ENCODE peak calls at places on chromosomes 7 and 10, in ten cellular contexts. One of them, this sample, is unnamed.

GRCh38 chr10:121514141-121514865 is 83.9 kb downstream of the FGFR2 start:
- DNase-seq in chondrocyte: no peak
- DNase-seq in EL: no peak
- DNase-seq in stimulated activated naive CD8-positive, alpha-beta T cell treated with anti-CD3 and anti-CD28 coated beads, Interleukin-15, Interleukin-2, amounts not matched to agents 100 U/mL and 50 U/mL, for 24 hours: no peak
- DNase-seq in T-cell: no peak
- DNase-seq in NCI-H1105: no peak
- DNase-seq in adrenal gland: no peak
- DNase-seq in AG09309: no peak
- DNase-seq in stimulated activated CD8-positive, alpha-beta memory T cell treated with anti-CD3 and anti-CD28 coated beads, Interleukin-4, amount 100 ng/mL, for 1 hour: no peak
- DNase-seq in smooth muscle cell of the brain vasculature: no peak
- DNase-seq in this sample: no peak

GRCh38 chr7:130896051-130896881 is 162.3 kb upstream of the KLF14 start:
- DNase-seq in AG09309: no peak
- DNase-seq in adrenal gland: peak
- DNase-seq in T-cell: no peak
- DNase-seq in smooth muscle cell of the brain vasculature: no peak
- DNase-seq in chondrocyte: no peak
- DNase-seq in stimulated activated naive CD8-positive, alpha-beta T cell treated with anti-CD3 and anti-CD28 coated beads, Interleukin-15, Interleukin-2, amounts not matched to agents 100 U/mL and 50 U/mL, for 24 hours: no peak
- DNase-seq in NCI-H1105: no peak
- DNase-seq in EL: peak
- DNase-seq in stimulated activated CD8-positive, alpha-beta memory T cell treated with anti-CD3 and anti-CD28 coated beads, Interleukin-4, amount 100 ng/mL, for 1 hour: no peak
- DNase-seq in this sample: peak

GRCh38 chr7:84009051-84009450 is 185.5 kb downstream of the SEMA3A start:
- DNase-seq in AG09309: no peak
- DNase-seq in smooth muscle cell of the brain vasculature: no peak
- DNase-seq in T-cell: no peak
- DNase-seq in stimulated activated CD8-positive, alpha-beta memory T cell treated with anti-CD3 and anti-CD28 coated beads, Interleukin-4, amount 100 ng/mL, for 1 hour: no peak
- DNase-seq in adrenal gland: no peak
- DNase-seq in stimulated activated naive CD8-positive, alpha-beta T cell treated with anti-CD3 and anti-CD28 coated beads, Interleukin-15, Interleukin-2, amounts not matched to agents 100 U/mL and 50 U/mL, for 24 hours: no peak
- DNase-seq in EL: peak
- DNase-seq in NCI-H1105: no peak
- DNase-seq in chondrocyte: no peak
- DNase-seq in this sample: peak

GRCh38 chr7:82429408-82429807 is 14.2 kb downstream of the CACNA2D1 start:
- DNase-seq in stimulated activated CD8-positive, alpha-beta memory T cell treated with anti-CD3 and anti-CD28 coated beads, Interleukin-4, amount 100 ng/mL, for 1 hour: no peak
- DNase-seq in EL: peak
- DNase-seq in NCI-H1105: no peak
- DNase-seq in T-cell: no peak
- DNase-seq in AG09309: no peak
- DNase-seq in stimulated activated naive CD8-positive, alpha-beta T cell treated with anti-CD3 and anti-CD28 coated beads, Interleukin-15, Interleukin-2, amounts not matched to agents 100 U/mL and 50 U/mL, for 24 hours: no peak
- DNase-seq in smooth muscle cell of the brain vasculature: no peak
- DNase-seq in adrenal gland: peak
- DNase-seq in chondrocyte: no peak
- DNase-seq in this sample: no peak

GRCh38 chr10:16386855-16387254 is 50.0 kb upstream of the PTER start:
- DNase-seq in EL: no peak
- DNase-seq in NCI-H1105: no peak
- DNase-seq in AG09309: no peak
- DNase-seq in T-cell: no peak
- DNase-seq in stimulated activated naive CD8-positive, alpha-beta T cell treated with anti-CD3 and anti-CD28 coated beads, Interleukin-15, Interleukin-2, amounts not matched to agents 100 U/mL and 50 U/mL, for 24 hours: no peak
- DNase-seq in stimulated activated CD8-positive, alpha-beta memory T cell treated with anti-CD3 and anti-CD28 coated beads, Interleukin-4, amount 100 ng/mL, for 1 hour: no peak
- DNase-seq in smooth muscle cell of the brain vasculature: no peak
- DNase-seq in adrenal gland: no peak
- DNase-seq in chondrocyte: no peak
- DNase-seq in this sample: no peak

GRCh38 chr10:132850896-132851295 is 64.9 kb upstream of the NKX6-2 start:
- DNase-seq in chondrocyte: peak
- DNase-seq in EL: no peak
- DNase-seq in T-cell: no peak
- DNase-seq in NCI-H1105: no peak
- DNase-seq in smooth muscle cell of the brain vasculature: no peak
- DNase-seq in stimulated activated CD8-positive, alpha-beta memory T cell treated with anti-CD3 and anti-CD28 coated beads, Interleukin-4, amount 100 ng/mL, for 1 hour: no peak
- DNase-seq in adrenal gland: no peak
- DNase-seq in AG09309: no peak
- DNase-seq in stimulated activated naive CD8-positive, alpha-beta T cell treated with anti-CD3 and anti-CD28 coated beads, Interleukin-15, Interleukin-2, amounts not matched to agents 100 U/mL and 50 U/mL, for 24 hours: no peak
- DNase-seq in this sample: no peak

GRCh38 chr10:72913287-72913686 is 19.7 kb downstream of the OIT3 start:
- DNase-seq in AG09309: no peak
- DNase-seq in stimulated activated naive CD8-positive, alpha-beta T cell treated with anti-CD3 and anti-CD28 coated beads, Interleukin-15, Interleukin-2, amounts not matched to agents 100 U/mL and 50 U/mL, for 24 hours: no peak
- DNase-seq in smooth muscle cell of the brain vasculature: no peak
- DNase-seq in chondrocyte: no peak
- DNase-seq in stimulated activated CD8-positive, alpha-beta memory T cell treated with anti-CD3 and anti-CD28 coated beads, Interleukin-4, amount 100 ng/mL, for 1 hour: no peak
- DNase-seq in NCI-H1105: no peak
- DNase-seq in T-cell: no peak
- DNase-seq in EL: no peak
- DNase-seq in adrenal gland: no peak
- DNase-seq in this sample: no peak

GRCh38 chr10:126387041-126387908 is 1.0 kb downstream of the ADAM12 start:
- DNase-seq in smooth muscle cell of the brain vasculature: no peak
- DNase-seq in T-cell: no peak
- DNase-seq in EL: peak
- DNase-seq in AG09309: peak
- DNase-seq in stimulated activated naive CD8-positive, alpha-beta T cell treated with anti-CD3 and anti-CD28 coated beads, Interleukin-15, Interleukin-2, amounts not matched to agents 100 U/mL and 50 U/mL, for 24 hours: peak
- DNase-seq in chondrocyte: no peak
- DNase-seq in NCI-H1105: peak
- DNase-seq in adrenal gland: peak
- DNase-seq in stimulated activated CD8-positive, alpha-beta memory T cell treated with anti-CD3 and anti-CD28 coated beads, Interleukin-4, amount 100 ng/mL, for 1 hour: no peak
- DNase-seq in this sample: peak

This sample was measured in fibroblast of lung.